ENCODE peak calls at places on chromosome 16, in four cellular contexts. Z, V, N and R are unnamed samples. For H3K9me3, the result is how much of the 10 kb centered on the place peaks cover.

GRCh38 chr16:65034915-65035314 is 86.9 kb downstream of the CDH11 start:
- DNase-seq in Z (no peak), V (no peak), N (no peak), R (no peak)

GRCh38 chr16:81551821-81552304 is 107.3 kb downstream of the CMIP start:
- DNase-seq in Z (no peak), V (no peak), N (peak), R (no peak)

GRCh38 chr16:51124896-51125295 is 26.2 kb downstream of the SALL1 start:
- DNase-seq in Z (no peak), V (no peak), N (no peak), R (no peak)

GRCh38 chr16:11503566-11503965 is 83.2 kb downstream of the LITAF start:
- DNase-seq in Z (no peak), V (no peak), N (no peak), R (no peak)

GRCh38 chr16:11253009-11253994 is 2.7 kb downstream of the SOCS1 start:
- DNase-seq in Z (peak), V (no peak), N (no peak), R (no peak)

GRCh38 chr16:14436410-14436955 is 193.6 kb downstream of the PARN start:
- DNase-seq in Z (no peak), V (no peak), N (no peak), R (no peak)

GRCh38 chr16:30186782-30187555 is 3.6 kb downstream of the CORO1A start:
- DNase-seq in Z (peak), V (peak), N (peak), R (peak)

GRCh38 chr16:80932725-80933124 is 74.0 kb downstream of the CMC2 start:
- DNase-seq in Z (no peak), V (peak), N (peak), R (no peak)

GRCh38 chr16:78551487-78552085 is 452.1 kb downstream of the WWOX start:
- DNase-seq in Z (no peak), V (no peak), N (no peak), R (no peak)

GRCh38 chr16:8656376-8656775 is 18.0 kb upstream of the ABAT start:
- DNase-seq in Z (no peak), V (no peak), N (no peak), R (no peak)

GRCh38 chr16:87602005-87602790 is at the start of gene JPH3:
- DNase-seq in Z (no peak), V (no peak), N (no peak), R (peak)

GRCh38 chr16:4693956-4694663 is 748 bp downstream of the NUDT16L1 start:
- DNase-seq in Z (peak), V (peak), N (no peak), R (peak)

GRCh38 chr16:10729649-10730048 is 14.0 kb upstream of the NUBP1 start:
- DNase-seq in Z (no peak), V (peak), N (peak), R (no peak)

GRCh38 chr16:78746718-78747117 is 647.3 kb downstream of the WWOX start:
- DNase-seq in Z (no peak), V (no peak), N (no peak), R (no peak)

GRCh38 chr16:11224096-11224893 is 31.7 kb downstream of the SOCS1 start:
- DNase-seq in Z (peak), V (peak), N (peak), R (no peak)

GRCh38 chr16:67543582-67543981 is 15.0 kb downstream of the RIPOR1 start:
- DNase-seq in Z (no peak), V (peak), N (no peak), R (no peak)

GRCh38 chr16:89049484-89050118 is 44.1 kb upstream of the ACSF3 start:
- DNase-seq in Z (no peak), V (no peak), N (peak), R (no peak)

GRCh38 chr16:53159781-53160436 is 105.1 kb downstream of the CHD9 start:
- DNase-seq in Z (peak), V (no peak), N (no peak), R (peak)

GRCh38 chr16:57277586-57277985 is 6.9 kb downstream of the PLLP start:
- DNase-seq in Z (no peak), V (no peak), N (peak), R (peak)

GRCh38 chr16:21599158-21599993 is at the start of gene METTL9:
- DNase-seq in Z (peak), V (peak), N (peak), R (peak)

GRCh38 chr16:15532825-15533224 is 98.4 kb downstream of the BMERB1 start:
- DNase-seq in Z (no peak), V (no peak), N (no peak), R (no peak)

GRCh38 chr16:9908613-9909012 is 273.6 kb downstream of the GRIN2A start:
- DNase-seq in Z (no peak), V (no peak), N (no peak), R (no peak)

DNA sequence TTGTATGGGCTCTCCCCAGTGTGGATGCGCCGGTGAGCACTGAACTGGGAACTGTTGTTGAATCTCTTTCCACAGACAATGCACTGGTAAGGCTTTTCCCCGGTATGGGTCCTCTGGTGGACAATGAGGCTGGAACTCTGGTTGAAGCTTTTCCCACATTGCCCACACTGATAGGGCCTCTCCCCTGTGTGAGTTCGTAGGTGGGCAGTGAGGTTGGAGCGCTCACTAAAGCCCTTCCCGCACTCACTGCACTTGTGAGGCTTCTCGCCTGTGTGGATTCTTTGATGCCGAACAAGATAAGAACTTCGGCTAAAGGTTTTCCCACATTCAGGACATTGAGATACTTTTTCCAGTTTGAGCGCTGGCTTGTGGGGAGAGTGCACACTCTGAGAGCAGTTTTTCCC is 17.8 kb downstream of the ZSCAN32 start:
- DNase-seq in Z (no peak), V (no peak), N (no peak), R (no peak)
- H3K9me3 ChIP-seq in Z (under half), V (half or more), N (under half), R (under half)

GRCh38 chr16:1181715-1182671 is 29.1 kb downstream of the CACNA1H start:
- DNase-seq in Z (no peak), V (peak), N (peak), R (peak)

GRCh38 chr16:1180772-1181714 is 28.1 kb downstream of the CACNA1H start:
- DNase-seq in Z (no peak), V (no peak), N (peak), R (peak)

GRCh38 chr16:1184156-1184868 is 31.4 kb downstream of the CACNA1H start:
- DNase-seq in Z (no peak), V (peak), N (no peak), R (no peak)

GRCh38 chr16:1184980-1185379 is 32.1 kb downstream of the CACNA1H start:
- DNase-seq in Z (no peak), V (no peak), N (no peak), R (no peak)

DNA sequence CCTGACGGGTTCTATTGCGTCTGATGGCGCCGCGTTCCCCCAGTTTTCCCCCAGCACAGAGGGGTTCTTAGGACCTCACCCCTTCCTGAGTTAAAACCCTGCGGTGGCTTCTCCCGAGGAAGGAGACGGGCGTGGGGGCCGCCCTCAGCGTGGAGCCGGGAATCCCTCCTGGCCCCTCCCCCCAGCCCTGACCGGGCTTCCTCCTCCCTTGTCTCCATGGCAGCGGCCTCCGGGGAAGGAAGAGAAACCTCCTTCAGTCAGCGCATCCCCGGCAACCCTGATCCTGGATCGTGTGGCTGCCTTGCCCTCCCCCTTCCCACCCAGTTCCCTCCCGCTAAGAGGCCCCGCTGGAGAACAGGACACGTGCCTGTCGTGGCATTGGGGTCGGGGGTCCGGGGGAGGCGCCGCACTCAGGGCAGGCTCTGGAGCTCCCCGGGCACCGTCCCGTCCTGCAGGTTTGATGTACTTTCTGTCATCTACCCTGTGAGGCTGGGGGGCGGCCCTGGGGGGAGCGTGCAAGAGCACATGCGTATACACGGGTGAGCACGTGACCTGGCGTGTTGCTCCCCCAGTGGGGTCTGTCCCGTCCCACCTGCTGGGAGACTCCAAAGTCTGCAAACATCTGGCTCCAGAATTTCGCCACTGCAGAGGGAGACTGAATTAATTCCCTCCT is 30.5 kb downstream of the CACNA1H start:
- DNase-seq in Z (no peak), V (peak), N (peak), R (peak)
- H3K4me3 ChIP-seq in Z (no peak), V (peak), N (no peak), R (no peak)

GRCh38 chr16:35463358-35463757 is 2003.9 kb downstream of the TP53TG3F start:
- DNase-seq in Z (no peak), V (no peak), N (no peak), R (no peak)
- H3K9me3 ChIP-seq in Z (under half), V (under half), N (under half), R (under half)

GRCh38 chr16:49693445-49693844 is 162.5 kb downstream of the ZNF423 start:
- DNase-seq in Z (no peak), V (no peak), N (no peak), R (no peak)
- H3K4me3 ChIP-seq in Z (no peak), V (no peak), N (no peak), R (no peak)

DNA sequence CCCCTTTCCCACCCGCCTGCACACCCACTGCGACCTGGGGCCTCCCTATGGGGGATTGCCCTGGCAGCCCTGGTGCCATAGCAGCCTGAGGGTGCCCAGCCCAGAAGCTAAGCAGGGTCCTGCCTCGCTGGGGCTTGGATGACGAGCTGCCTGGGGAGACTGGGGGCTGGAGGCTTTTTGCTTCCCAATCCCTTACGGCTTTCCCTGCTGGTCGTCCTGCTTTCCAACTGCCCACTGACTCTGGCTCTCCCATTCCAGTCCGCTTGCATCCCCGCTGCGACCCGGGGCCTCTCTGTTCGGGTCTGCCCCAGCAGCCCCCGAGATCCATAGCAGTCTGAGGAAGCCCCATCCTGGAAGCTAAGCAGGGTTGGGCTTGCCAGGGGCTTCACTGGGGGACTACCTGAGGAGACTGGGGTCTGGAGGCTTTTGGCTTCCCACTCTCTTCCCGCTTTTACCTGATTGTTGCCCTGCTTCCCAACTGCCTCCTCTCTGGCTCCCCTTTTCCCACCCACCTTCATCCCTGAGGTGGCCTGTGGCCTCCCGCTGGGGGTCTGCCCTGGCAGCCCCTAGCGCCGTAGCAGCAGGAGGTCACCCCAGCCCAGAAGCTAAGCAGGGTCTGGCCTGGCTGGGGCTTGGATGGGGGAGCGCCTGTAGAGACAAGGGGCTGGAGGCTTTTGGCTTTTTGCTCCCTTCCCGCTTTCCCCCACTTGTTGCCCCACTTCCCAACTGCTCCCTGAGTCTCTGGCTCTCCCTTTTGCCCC is 2292.8 kb downstream of the TP53TG3F start:
- DNase-seq in Z (no peak), V (no peak), N (no peak), R (no peak)
- H3K9me3 ChIP-seq in Z (under half), V (under half), N (under half), R (under half)

GRCh38 chr16:49277386-49277742 is 4.3 kb downstream of the CBLN1 start:
- DNase-seq in Z (no peak), V (no peak), N (no peak), R (no peak)

GRCh38 chr16:49277766-49278566 is 3.7 kb downstream of the CBLN1 start:
- DNase-seq in Z (no peak), V (no peak), N (no peak), R (no peak)

GRCh38 chr16:49276646-49277385 is 4.8 kb downstream of the CBLN1 start:
- DNase-seq in Z (no peak), V (no peak), N (no peak), R (no peak)

GRCh38 chr16:49278944-49279725 is 2.5 kb downstream of the CBLN1 start:
- DNase-seq in Z (no peak), V (no peak), N (no peak), R (no peak)

DNA sequence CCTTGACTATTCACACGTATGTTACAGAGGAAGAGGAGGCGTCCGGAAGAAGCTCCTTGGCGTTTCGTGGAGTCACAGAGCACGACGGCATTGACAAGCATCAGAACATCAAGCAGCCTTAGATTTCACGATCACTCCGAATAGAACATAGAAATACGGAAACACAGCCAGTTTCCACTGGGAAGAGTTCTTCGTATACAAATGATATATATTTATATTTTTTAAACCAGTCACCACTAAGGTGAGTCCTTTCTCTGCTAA is 3.1 kb downstream of the CBLN1 start:
- DNase-seq in Z (no peak), V (no peak), N (no peak), R (no peak)
- H3K4me3 ChIP-seq in Z (no peak), V (no peak), N (no peak), R (no peak)